ENCODE peak calls at places on chromosomes 16 and 17, in seven cellular contexts. One of them, this sample, is unnamed.

GRCh38 chr17:49123061-49123460 is 9.5 kb upstream of the B4GALNT2 start:
- DNase-seq in AG04450: no peak
- DNase-seq in cardiac muscle cell: no peak
- DNase-seq in kidney epithelial cell: no peak
- DNase-seq in tibial nerve: no peak
- DNase-seq in GM13976: no peak
- DNase-seq in GM13977: no peak
- DNase-seq in this sample: no peak

GRCh38 chr17:65177901-65178300 is 40.7 kb downstream of the RGS9 start:
- DNase-seq in AG04450: no peak
- DNase-seq in cardiac muscle cell: peak; percentile 69
- DNase-seq in kidney epithelial cell: peak; percentile 44
- DNase-seq in tibial nerve: no peak
- DNase-seq in GM13976: no peak
- DNase-seq in GM13977: no peak
- DNase-seq in this sample: no peak

GRCh38 chr17:44932096-44932495 is 15.5 kb downstream of the KIF18B start:
- DNase-seq in AG04450: no peak
- DNase-seq in cardiac muscle cell: no peak
- DNase-seq in kidney epithelial cell: no peak
- DNase-seq in tibial nerve: no peak
- DNase-seq in GM13976: no peak
- DNase-seq in GM13977: no peak
- DNase-seq in this sample: no peak

GRCh38 chr17:80379348-80379747 is 35.6 kb upstream of the ENDOV start:
- DNase-seq in AG04450: no peak
- DNase-seq in cardiac muscle cell: no peak
- DNase-seq in kidney epithelial cell: no peak
- DNase-seq in tibial nerve: no peak
- DNase-seq in GM13976: no peak
- DNase-seq in GM13977: no peak
- DNase-seq in this sample: no peak

GRCh38 chr17:15213381-15214087 is 51.6 kb downstream of the PMP22 start:
- DNase-seq in AG04450: no peak
- DNase-seq in cardiac muscle cell: peak; percentile 46
- DNase-seq in kidney epithelial cell: no peak
- DNase-seq in tibial nerve: no peak
- DNase-seq in GM13976: no peak
- DNase-seq in GM13977: no peak
- DNase-seq in this sample: no peak

GRCh38 chr17:34580685-34581445 is 1.5 kb downstream of the TMEM132E start:
- DNase-seq in AG04450: no peak
- DNase-seq in cardiac muscle cell: no peak
- DNase-seq in kidney epithelial cell: no peak
- DNase-seq in tibial nerve: no peak
- DNase-seq in GM13976: peak; percentile 42
- DNase-seq in GM13977: peak; percentile 53
- DNase-seq in this sample: no peak

GRCh38 chr17:44197980-44198720 is 1.5 kb downstream of the ATXN7L3 start:
- DNase-seq in AG04450: no peak
- DNase-seq in cardiac muscle cell: peak; percentile 53
- DNase-seq in kidney epithelial cell: no peak
- DNase-seq in tibial nerve: peak; percentile 51
- DNase-seq in GM13976: peak; percentile 74
- DNase-seq in GM13977: peak; percentile 77
- DNase-seq in this sample: peak; percentile 56

GRCh38 chr16:11583171-11583570 is 3.5 kb downstream of the LITAF start:
- DNase-seq in AG04450: no peak
- DNase-seq in cardiac muscle cell: peak; percentile 91
- DNase-seq in kidney epithelial cell: no peak
- DNase-seq in tibial nerve: no peak
- DNase-seq in GM13976: no peak
- DNase-seq in GM13977: no peak
- DNase-seq in this sample: no peak

GRCh38 chr17:41490022-41490421 is 312 bp upstream of the KRT36 start:
- DNase-seq in AG04450: no peak
- DNase-seq in cardiac muscle cell: no peak
- DNase-seq in kidney epithelial cell: no peak
- DNase-seq in tibial nerve: no peak
- DNase-seq in GM13976: no peak
- DNase-seq in GM13977: no peak
- DNase-seq in this sample: no peak

GRCh38 chr17:41489531-41489930 is at the start of gene KRT36:
- DNase-seq in AG04450: no peak
- DNase-seq in cardiac muscle cell: no peak
- DNase-seq in kidney epithelial cell: no peak
- DNase-seq in tibial nerve: no peak
- DNase-seq in GM13976: no peak
- DNase-seq in GM13977: no peak
- DNase-seq in this sample: no peak

GRCh38 chr17:41492351-41492750 is 2.6 kb upstream of the KRT36 start:
- DNase-seq in AG04450: no peak
- DNase-seq in cardiac muscle cell: peak; percentile 58
- DNase-seq in kidney epithelial cell: no peak
- DNase-seq in tibial nerve: peak; percentile 77
- DNase-seq in GM13976: no peak
- DNase-seq in GM13977: no peak
- DNase-seq in this sample: no peak

GRCh38 chr17:41491476-41491875 is 1.8 kb upstream of the KRT36 start:
- DNase-seq in AG04450: no peak
- DNase-seq in cardiac muscle cell: no peak
- DNase-seq in kidney epithelial cell: no peak
- DNase-seq in tibial nerve: no peak
- DNase-seq in GM13976: no peak
- DNase-seq in GM13977: no peak
- DNase-seq in this sample: no peak

DNA sequence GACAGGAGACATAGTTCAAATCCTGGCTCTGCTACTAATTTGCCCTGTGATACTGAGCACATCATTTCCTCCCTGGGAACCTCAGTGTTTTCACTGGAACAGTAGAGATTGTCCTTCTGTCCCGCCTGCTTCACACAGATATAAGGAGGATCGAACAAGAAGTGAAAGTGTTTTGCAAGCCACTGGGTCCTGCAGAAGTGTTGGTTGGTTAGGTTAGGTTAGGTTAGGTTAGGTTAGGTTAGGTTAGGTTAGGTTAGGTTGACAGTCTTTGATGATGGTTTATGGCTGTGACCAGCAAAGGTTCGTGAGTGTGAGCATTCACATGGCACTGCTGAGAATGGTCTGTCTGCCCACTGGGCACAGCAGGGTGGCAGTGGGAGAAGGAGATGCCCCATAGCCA is 910 bp upstream of the KRT36 start:
- DNase-seq in AG04450: no peak
- DNase-seq in cardiac muscle cell: no peak
- DNase-seq in kidney epithelial cell: no peak
- DNase-seq in tibial nerve: no peak
- DNase-seq in GM13976: no peak
- DNase-seq in GM13977: no peak
- DNase-seq in this sample: no peak
- TF ChIP-seq CTCF in AG04450: no peak
- TF ChIP-seq CTCF in cardiac muscle cell: no peak
- TF ChIP-seq CTCF in kidney epithelial cell: no peak
- TF ChIP-seq CTCF in tibial nerve: no peak
- TF ChIP-seq CTCF in GM13976: no peak
- TF ChIP-seq CTCF in GM13977: no peak
- TF ChIP-seq CTCF in this sample: no peak

GRCh38 chr17:17679748-17680147 is 1.5 kb upstream of the RAI1 start:
- DNase-seq in AG04450: no peak
- DNase-seq in cardiac muscle cell: no peak
- DNase-seq in kidney epithelial cell: no peak
- DNase-seq in tibial nerve: no peak
- DNase-seq in GM13976: no peak
- DNase-seq in GM13977: no peak
- DNase-seq in this sample: no peak

GRCh38 chr17:17680477-17681186 is 626 bp upstream of the RAI1 start:
- DNase-seq in AG04450: no peak
- DNase-seq in cardiac muscle cell: no peak
- DNase-seq in kidney epithelial cell: no peak
- DNase-seq in tibial nerve: no peak
- DNase-seq in GM13976: no peak
- DNase-seq in GM13977: no peak
- DNase-seq in this sample: no peak

GRCh38 chr17:17681744-17682292 is 560 bp downstream of the RAI1 start:
- DNase-seq in AG04450: no peak
- DNase-seq in cardiac muscle cell: no peak
- DNase-seq in kidney epithelial cell: no peak
- DNase-seq in tibial nerve: no peak
- DNase-seq in GM13976: no peak
- DNase-seq in GM13977: peak; percentile 59
- DNase-seq in this sample: no peak

GRCh38 chr17:17682293-17682736 is 1.1 kb downstream of the RAI1 start:
- DNase-seq in AG04450: no peak
- DNase-seq in cardiac muscle cell: peak; percentile 62
- DNase-seq in kidney epithelial cell: no peak
- DNase-seq in tibial nerve: no peak
- DNase-seq in GM13976: peak; percentile 84
- DNase-seq in GM13977: peak; percentile 84
- DNase-seq in this sample: no peak

GRCh38 chr17:17681187-17681743 is at the start of gene RAI1:
- DNase-seq in AG04450: peak; percentile 56
- DNase-seq in cardiac muscle cell: peak; percentile 90
- DNase-seq in kidney epithelial cell: no peak
- DNase-seq in tibial nerve: peak; percentile 44
- DNase-seq in GM13976: peak; percentile 88
- DNase-seq in GM13977: peak; percentile 88
- DNase-seq in this sample: peak; percentile 76
- TF ChIP-seq CTCF in AG04450: peak; percentile 37
- TF ChIP-seq CTCF in cardiac muscle cell: peak; percentile 48
- TF ChIP-seq CTCF in kidney epithelial cell: no peak
- TF ChIP-seq CTCF in tibial nerve: peak; percentile 98
- TF ChIP-seq CTCF in GM13976: peak; percentile 95
- TF ChIP-seq CTCF in GM13977: peak; percentile 98
- TF ChIP-seq CTCF in this sample: peak; percentile 41

DNA sequence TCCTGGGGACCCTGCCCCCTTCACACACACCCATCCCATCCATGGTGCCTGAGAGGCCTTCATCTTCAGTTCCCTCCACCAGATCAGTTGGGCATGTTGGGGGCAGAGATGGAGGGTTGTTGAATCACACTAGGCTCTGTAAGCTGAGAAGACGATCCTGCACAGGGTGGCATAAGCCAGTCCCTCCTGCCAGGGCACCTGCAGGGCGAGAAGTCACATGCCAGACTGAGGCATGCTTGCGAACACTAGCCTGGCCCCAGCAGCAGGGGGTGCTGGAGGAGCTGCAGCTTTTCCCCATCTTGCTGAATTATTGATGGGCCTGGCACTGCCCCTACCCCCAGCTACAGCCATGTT is 6.1 kb upstream of the TBX2 start:
- DNase-seq in AG04450: no peak
- DNase-seq in cardiac muscle cell: no peak
- DNase-seq in kidney epithelial cell: no peak
- DNase-seq in tibial nerve: no peak
- DNase-seq in GM13976: no peak
- DNase-seq in GM13977: no peak
- DNase-seq in this sample: peak; percentile 41
- TF ChIP-seq CTCF in AG04450: peak; percentile 38
- TF ChIP-seq CTCF in cardiac muscle cell: peak; percentile 34
- TF ChIP-seq CTCF in kidney epithelial cell: peak; percentile 29
- TF ChIP-seq CTCF in tibial nerve: no peak
- TF ChIP-seq CTCF in GM13976: no peak
- TF ChIP-seq CTCF in GM13977: peak; percentile 25
- TF ChIP-seq CTCF in this sample: no peak

GRCh38 chr17:61410555-61411089 is 11.0 kb downstream of the TBX2 start:
- DNase-seq in AG04450: peak; percentile 76
- DNase-seq in cardiac muscle cell: peak; percentile 87
- DNase-seq in kidney epithelial cell: no peak
- DNase-seq in tibial nerve: peak; percentile 70
- DNase-seq in GM13976: peak; percentile 78
- DNase-seq in GM13977: peak; percentile 81
- DNase-seq in this sample: no peak
- TF ChIP-seq CTCF in AG04450: peak; percentile 66
- TF ChIP-seq CTCF in cardiac muscle cell: peak; percentile 59
- TF ChIP-seq CTCF in kidney epithelial cell: peak; percentile 56
- TF ChIP-seq CTCF in tibial nerve: peak; percentile 80
- TF ChIP-seq CTCF in GM13976: peak; percentile 52
- TF ChIP-seq CTCF in GM13977: peak; percentile 81
- TF ChIP-seq CTCF in this sample: no peak

GRCh38 chr16:50593410-50594139 is 45.4 kb downstream of the NKD1 start:
- DNase-seq in AG04450: no peak
- DNase-seq in cardiac muscle cell: peak; percentile 59
- DNase-seq in kidney epithelial cell: no peak
- DNase-seq in tibial nerve: no peak
- DNase-seq in GM13976: no peak
- DNase-seq in GM13977: no peak
- DNase-seq in this sample: no peak
- TF ChIP-seq CTCF in AG04450: peak; percentile 47
- TF ChIP-seq CTCF in cardiac muscle cell: peak; percentile 55
- TF ChIP-seq CTCF in kidney epithelial cell: peak; percentile 27
- TF ChIP-seq CTCF in tibial nerve: no peak
- TF ChIP-seq CTCF in GM13976: no peak
- TF ChIP-seq CTCF in GM13977: peak; percentile 13
- TF ChIP-seq CTCF in this sample: no peak

DNA sequence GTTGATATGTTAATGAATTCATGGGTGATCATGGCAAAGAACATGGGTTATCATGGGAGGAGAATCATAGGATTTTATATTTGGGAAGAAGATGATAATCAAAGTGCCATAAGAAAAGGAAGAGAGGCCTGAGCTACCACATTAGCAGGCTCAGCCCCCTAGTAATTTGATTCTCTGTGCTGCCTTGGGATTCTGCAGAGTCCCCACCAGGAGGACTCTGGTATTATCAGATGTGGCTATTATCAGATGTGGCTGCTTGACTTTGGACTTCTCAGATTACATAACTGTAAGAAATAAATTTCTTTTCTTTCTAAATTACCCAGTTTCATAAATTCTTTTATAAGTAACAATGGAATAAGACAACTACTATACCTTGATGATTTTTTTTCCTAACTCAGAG is 137.6 kb downstream of the ITFG1 start:
- DNase-seq in AG04450: no peak
- DNase-seq in cardiac muscle cell: no peak
- DNase-seq in kidney epithelial cell: no peak
- DNase-seq in tibial nerve: no peak
- DNase-seq in GM13976: no peak
- DNase-seq in GM13977: no peak
- DNase-seq in this sample: no peak
- TF ChIP-seq CTCF in AG04450: peak; percentile 17
- TF ChIP-seq CTCF in cardiac muscle cell: no peak
- TF ChIP-seq CTCF in kidney epithelial cell: no peak
- TF ChIP-seq CTCF in tibial nerve: no peak
- TF ChIP-seq CTCF in GM13976: no peak
- TF ChIP-seq CTCF in GM13977: no peak
- TF ChIP-seq CTCF in this sample: no peak

DNA sequence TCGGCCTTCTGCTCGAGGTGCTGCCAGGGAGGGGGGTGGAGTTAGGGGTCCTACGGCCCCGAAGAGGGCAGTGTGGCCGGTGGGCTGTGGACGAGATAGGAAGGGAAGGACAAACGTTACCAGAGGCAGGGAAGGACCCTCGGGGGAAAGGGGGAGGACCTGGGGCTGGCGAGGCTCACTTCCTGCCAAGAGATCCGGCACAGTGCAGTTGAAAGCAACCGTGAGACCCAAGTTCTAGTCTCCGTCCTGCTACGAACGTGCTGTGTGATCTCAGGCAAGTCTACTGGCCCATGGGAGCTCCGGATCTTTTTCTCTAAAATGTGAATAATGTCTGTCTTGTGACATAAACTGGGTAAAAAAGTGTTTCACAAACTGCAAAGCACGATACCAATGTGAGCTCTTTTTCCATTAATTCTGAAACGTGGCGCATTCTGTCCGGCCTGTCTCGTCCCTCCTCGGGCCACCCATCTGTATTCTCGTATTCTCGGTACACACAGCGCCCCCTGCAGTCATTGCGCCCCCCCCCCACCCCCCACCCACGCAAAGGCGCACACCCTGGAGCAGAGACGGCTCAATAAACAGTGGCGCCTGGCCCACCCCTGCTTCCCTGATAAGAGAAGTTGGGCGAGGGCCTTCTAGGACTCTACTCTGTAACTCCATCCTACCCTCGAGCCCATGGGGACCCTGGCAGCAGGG is 8.8 kb downstream of the CYGB start:
- DNase-seq in AG04450: no peak
- DNase-seq in cardiac muscle cell: peak; percentile 71
- DNase-seq in kidney epithelial cell: no peak
- DNase-seq in tibial nerve: no peak
- DNase-seq in GM13976: no peak
- DNase-seq in GM13977: no peak
- DNase-seq in this sample: no peak
- TF ChIP-seq CTCF in AG04450: peak; percentile 9
- TF ChIP-seq CTCF in cardiac muscle cell: peak; percentile 16
- TF ChIP-seq CTCF in kidney epithelial cell: peak; percentile 4
- TF ChIP-seq CTCF in tibial nerve: peak; percentile 27
- TF ChIP-seq CTCF in GM13976: no peak
- TF ChIP-seq CTCF in GM13977: no peak
- TF ChIP-seq CTCF in this sample: no peak